ENCODE peak calls at places on chromosomes 4 and X, in seven cellular contexts. One of them, this sample, is unnamed.

GRCh38 chr4:11623726-11624037 is 195.0 kb upstream of the HS3ST1 start:
- DNase-seq in tibial artery: no peak
- DNase-seq in AG04450: no peak
- DNase-seq in nephron progenitor cell: no peak
- DNase-seq in dorsolateral prefrontal cortex: no peak
- DNase-seq in omental fat pad: no peak
- DNase-seq in astrocyte of the spinal cord: peak
- DNase-seq in this sample: peak

GRCh38 chr4:71113294-71113693 is 119.8 kb downstream of the DCK start:
- DNase-seq in dorsolateral prefrontal cortex: no peak
- DNase-seq in astrocyte of the spinal cord: no peak
- DNase-seq in tibial artery: no peak
- DNase-seq in nephron progenitor cell: no peak
- DNase-seq in AG04450: no peak
- DNase-seq in omental fat pad: no peak
- DNase-seq in this sample: no peak

GRCh38 chr4:33465565-33465964 is 2745.4 kb downstream of the PCDH7 start:
- DNase-seq in omental fat pad: no peak
- DNase-seq in tibial artery: no peak
- DNase-seq in nephron progenitor cell: no peak
- DNase-seq in astrocyte of the spinal cord: no peak
- DNase-seq in dorsolateral prefrontal cortex: no peak
- DNase-seq in AG04450: no peak
- DNase-seq in this sample: no peak

GRCh38 chr4:189979196-189980047 is 38.8 kb downstream of the FRG1 start:
- DNase-seq in dorsolateral prefrontal cortex: no peak
- DNase-seq in astrocyte of the spinal cord: no peak
- DNase-seq in AG04450: no peak
- DNase-seq in tibial artery: no peak
- DNase-seq in nephron progenitor cell: no peak
- DNase-seq in omental fat pad: no peak
- DNase-seq in this sample: no peak

GRCh38 chr4:103904126-103904525 is 184.3 kb upstream of the TACR3 start:
- DNase-seq in astrocyte of the spinal cord: peak
- DNase-seq in nephron progenitor cell: no peak
- DNase-seq in tibial artery: no peak
- DNase-seq in AG04450: no peak
- DNase-seq in omental fat pad: no peak
- DNase-seq in dorsolateral prefrontal cortex: no peak
- DNase-seq in this sample: no peak

GRCh38 chrX:68177542-68177941 is 255.8 kb downstream of the OPHN1 start:
- DNase-seq in tibial artery: no peak
- DNase-seq in dorsolateral prefrontal cortex: no peak
- DNase-seq in nephron progenitor cell: no peak
- DNase-seq in omental fat pad: no peak
- DNase-seq in astrocyte of the spinal cord: no peak
- DNase-seq in AG04450: no peak
- DNase-seq in this sample: no peak

GRCh38 chr4:73577371-73577770 is 42.9 kb downstream of the RASSF6 start:
- DNase-seq in dorsolateral prefrontal cortex: no peak
- DNase-seq in omental fat pad: no peak
- DNase-seq in tibial artery: no peak
- DNase-seq in AG04450: no peak
- DNase-seq in nephron progenitor cell: no peak
- DNase-seq in astrocyte of the spinal cord: no peak
- DNase-seq in this sample: no peak

GRCh38 chrX:139596068-139596467 is 65.5 kb downstream of the F9 start:
- DNase-seq in dorsolateral prefrontal cortex: no peak
- DNase-seq in AG04450: no peak
- DNase-seq in nephron progenitor cell: no peak
- DNase-seq in tibial artery: no peak
- DNase-seq in astrocyte of the spinal cord: no peak
- DNase-seq in omental fat pad: no peak
- DNase-seq in this sample: no peak

GRCh38 chrX:10656214-10656613 is 35.8 kb upstream of the MID1 start:
- DNase-seq in nephron progenitor cell: no peak
- DNase-seq in AG04450: no peak
- DNase-seq in omental fat pad: no peak
- DNase-seq in astrocyte of the spinal cord: no peak
- DNase-seq in tibial artery: no peak
- DNase-seq in dorsolateral prefrontal cortex: no peak
- DNase-seq in this sample: no peak

GRCh38 chr4:138266948-138267347 is 24.8 kb upstream of the SLC7A11 start:
- DNase-seq in AG04450: no peak
- DNase-seq in nephron progenitor cell: no peak
- DNase-seq in omental fat pad: no peak
- DNase-seq in astrocyte of the spinal cord: no peak
- DNase-seq in tibial artery: no peak
- DNase-seq in dorsolateral prefrontal cortex: no peak
- DNase-seq in this sample: no peak

GRCh38 chr4:161704040-161704439 is 459.8 kb downstream of the FSTL5 start:
- DNase-seq in AG04450: no peak
- DNase-seq in nephron progenitor cell: no peak
- DNase-seq in astrocyte of the spinal cord: no peak
- DNase-seq in omental fat pad: no peak
- DNase-seq in tibial artery: no peak
- DNase-seq in dorsolateral prefrontal cortex: no peak
- DNase-seq in this sample: no peak

GRCh38 chr4:161702287-161702686 is 461.5 kb downstream of the FSTL5 start:
- DNase-seq in AG04450: no peak
- DNase-seq in omental fat pad: no peak
- DNase-seq in astrocyte of the spinal cord: no peak
- DNase-seq in nephron progenitor cell: no peak
- DNase-seq in dorsolateral prefrontal cortex: no peak
- DNase-seq in tibial artery: no peak
- DNase-seq in this sample: no peak

DNA sequence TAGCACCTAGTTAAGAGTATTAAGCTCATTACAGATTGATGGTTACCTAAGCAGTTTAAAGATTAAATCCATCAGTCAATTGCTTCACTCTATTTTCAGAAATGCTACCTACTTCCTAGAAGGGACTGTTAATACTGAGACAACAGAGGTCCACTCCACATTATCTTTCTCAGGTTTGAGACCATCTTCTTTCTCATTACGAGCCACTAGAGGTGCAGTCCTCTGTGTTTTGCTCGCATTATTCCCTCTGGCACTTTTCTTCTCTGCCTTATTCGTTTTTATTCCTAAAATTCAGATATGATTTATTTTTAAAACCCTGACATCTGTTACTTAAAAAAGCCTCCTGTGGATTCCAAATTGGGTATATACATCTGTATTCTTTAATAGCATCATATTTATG is 459.1 kb downstream of the FSTL5 start:
- DNase-seq in omental fat pad: no peak
- DNase-seq in dorsolateral prefrontal cortex: no peak
- DNase-seq in AG04450: no peak
- DNase-seq in nephron progenitor cell: no peak
- DNase-seq in tibial artery: no peak
- DNase-seq in astrocyte of the spinal cord: no peak
- DNase-seq in this sample: no peak
- TF ChIP-seq CTCF in omental fat pad: no peak
- TF ChIP-seq CTCF in dorsolateral prefrontal cortex: no peak
- TF ChIP-seq CTCF in AG04450: no peak
- TF ChIP-seq CTCF in nephron progenitor cell: no peak
- TF ChIP-seq CTCF in tibial artery: no peak
- TF ChIP-seq CTCF in astrocyte of the spinal cord: no peak
- TF ChIP-seq CTCF in this sample: no peak

DNA sequence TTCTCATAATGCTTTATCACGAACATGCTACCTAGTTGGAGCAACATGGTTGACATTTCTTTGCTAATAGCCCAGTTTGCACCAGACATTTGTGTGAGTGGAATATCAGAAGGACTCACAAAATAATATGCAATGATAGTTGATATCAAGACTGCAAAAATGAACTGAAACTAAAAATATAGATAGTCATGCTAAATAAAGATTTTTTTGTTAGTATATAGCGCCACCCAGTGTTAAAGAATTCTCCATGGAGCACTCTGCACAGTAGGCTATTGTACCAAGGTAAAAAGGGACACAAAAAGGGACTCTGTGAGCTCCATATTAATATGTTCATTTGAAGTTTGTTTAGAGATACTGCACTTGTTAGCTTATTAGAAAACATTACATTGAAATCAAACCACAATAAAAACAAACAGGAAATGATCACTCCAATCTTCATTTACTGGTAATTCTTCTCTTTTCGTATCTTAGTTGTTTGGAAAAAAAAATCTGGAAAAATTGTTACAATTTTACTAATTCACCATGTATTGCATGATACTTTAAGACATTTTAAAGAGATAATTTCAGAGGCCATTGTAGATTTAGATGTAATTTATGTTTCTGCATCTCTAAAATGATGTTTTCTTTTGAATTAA is 1509.6 kb downstream of the ADGRL3 start:
- DNase-seq in tibial artery: no peak
- DNase-seq in omental fat pad: no peak
- DNase-seq in nephron progenitor cell: peak
- DNase-seq in AG04450: no peak
- DNase-seq in astrocyte of the spinal cord: peak
- DNase-seq in dorsolateral prefrontal cortex: no peak
- DNase-seq in this sample: peak
- TF ChIP-seq CTCF in tibial artery: peak
- TF ChIP-seq CTCF in omental fat pad: no peak
- TF ChIP-seq CTCF in nephron progenitor cell: peak
- TF ChIP-seq CTCF in AG04450: no peak
- TF ChIP-seq CTCF in astrocyte of the spinal cord: peak
- TF ChIP-seq CTCF in dorsolateral prefrontal cortex: peak
- TF ChIP-seq CTCF in this sample: peak

GRCh38 chr4:128782076-128782715 is 27.3 kb upstream of the JADE1 start:
- DNase-seq in tibial artery: peak
- DNase-seq in omental fat pad: no peak
- DNase-seq in dorsolateral prefrontal cortex: no peak
- DNase-seq in AG04450: no peak
- DNase-seq in astrocyte of the spinal cord: no peak
- DNase-seq in nephron progenitor cell: no peak
- DNase-seq in this sample: peak
- TF ChIP-seq CTCF in tibial artery: peak
- TF ChIP-seq CTCF in omental fat pad: no peak
- TF ChIP-seq CTCF in dorsolateral prefrontal cortex: peak
- TF ChIP-seq CTCF in AG04450: no peak
- TF ChIP-seq CTCF in astrocyte of the spinal cord: no peak
- TF ChIP-seq CTCF in nephron progenitor cell: no peak
- TF ChIP-seq CTCF in this sample: no peak

GRCh38 chr4:13633671-13634070 is 6.1 kb upstream of the BOD1L1 start:
- DNase-seq in astrocyte of the spinal cord: no peak
- DNase-seq in tibial artery: no peak
- DNase-seq in AG04450: no peak
- DNase-seq in nephron progenitor cell: no peak
- DNase-seq in omental fat pad: no peak
- DNase-seq in dorsolateral prefrontal cortex: no peak
- DNase-seq in this sample: no peak

GRCh38 chr4:13626492-13627184 is 887 bp downstream of the BOD1L1 start:
- DNase-seq in dorsolateral prefrontal cortex: no peak
- DNase-seq in omental fat pad: no peak
- DNase-seq in tibial artery: no peak
- DNase-seq in AG04450: no peak
- DNase-seq in astrocyte of the spinal cord: peak
- DNase-seq in nephron progenitor cell: no peak
- DNase-seq in this sample: no peak

GRCh38 chr4:13627185-13627605 is 330 bp downstream of the BOD1L1 start:
- DNase-seq in tibial artery: no peak
- DNase-seq in nephron progenitor cell: peak
- DNase-seq in omental fat pad: no peak
- DNase-seq in dorsolateral prefrontal cortex: peak
- DNase-seq in AG04450: no peak
- DNase-seq in astrocyte of the spinal cord: no peak
- DNase-seq in this sample: peak

GRCh38 chr4:13627606-13628301 is at the start of gene BOD1L1:
- DNase-seq in AG04450: peak
- DNase-seq in nephron progenitor cell: peak
- DNase-seq in omental fat pad: peak
- DNase-seq in astrocyte of the spinal cord: peak
- DNase-seq in tibial artery: peak
- DNase-seq in dorsolateral prefrontal cortex: peak
- DNase-seq in this sample: peak
- TF ChIP-seq CTCF in AG04450: peak
- TF ChIP-seq CTCF in nephron progenitor cell: peak
- TF ChIP-seq CTCF in omental fat pad: no peak
- TF ChIP-seq CTCF in astrocyte of the spinal cord: peak
- TF ChIP-seq CTCF in tibial artery: peak
- TF ChIP-seq CTCF in dorsolateral prefrontal cortex: peak
- TF ChIP-seq CTCF in this sample: peak